ENCODE peak calls at places on chromosome 10, in seven cellular contexts. G is germinal center, P is A549, B is GM13977, M is cardiac fibroblast, Z is T-helper 9 cell, I is IMR-90. D is an unnamed sample.

GRCh38 chr10:119505131-119505551 is 37.4 kb downstream of the RGS10 start:
- DNase-seq in G (no peak), P (no peak), B (no peak), M (no peak), Z (no peak), I (no peak), D (no peak)

GRCh38 chr10:82228701-82229100 is 353.7 kb downstream of the NRG3 start:
- DNase-seq in G (no peak), P (no peak), B (no peak), M (peak; percentile 65), Z (no peak), I (no peak), D (no peak)

GRCh38 chr10:7258948-7259523 is 151.8 kb downstream of the SFMBT2 start:
- DNase-seq in G (no peak), P (no peak), B (peak; percentile 72), M (no peak), Z (peak; percentile 31), I (no peak), D (peak; percentile 33)

GRCh38 chr10:105287970-105288369 is 646.9 kb downstream of the SORCS3 start:
- DNase-seq in G (no peak), P (no peak), B (no peak), M (no peak), Z (no peak), I (no peak), D (no peak)

GRCh38 chr10:84243759-84244158 is 1.1 kb upstream of the RGR start:
- DNase-seq in G (no peak), P (no peak), B (no peak), M (no peak), Z (no peak), I (no peak), D (no peak)

GRCh38 chr10:131760416-131761166 is 140.2 kb upstream of the PPP2R2D start:
- DNase-seq in G (no peak), P (no peak), B (no peak), M (no peak), Z (no peak), I (no peak), D (no peak)

GRCh38 chr10:121235692-121236091 is 362.6 kb downstream of the FGFR2 start:
- DNase-seq in G (no peak), P (no peak), B (no peak), M (no peak), Z (no peak), I (no peak), D (no peak)

GRCh38 chr10:75400769-75401568 is 595 bp downstream of the ZNF503 start:
- DNase-seq in G (peak; percentile 39), P (peak; percentile 64), B (peak; percentile 53), M (peak; percentile 67), Z (no peak), I (peak; percentile 56), D (no peak)

GRCh38 chr10:30366351-30366750 is 17.3 kb upstream of the MTPAP start:
- DNase-seq in G (no peak), P (no peak), B (no peak), M (no peak), Z (no peak), I (no peak), D (no peak)

GRCh38 chr10:126017961-126018560 is 121.7 kb downstream of the FANK1 start:
- DNase-seq in G (no peak), P (no peak), B (no peak), M (peak; percentile 48), Z (no peak), I (peak; percentile 74), D (no peak)

GRCh38 chr10:47164800-47165128 is 135.2 kb upstream of the GDF10 start:
- DNase-seq in G (no peak), P (no peak), B (no peak), M (no peak), Z (no peak), I (peak; percentile 28), D (no peak)

GRCh38 chr10:14383266-14383665 is 52.5 kb upstream of the FRMD4A start:
- DNase-seq in G (no peak), P (no peak), B (no peak), M (peak; percentile 50), Z (no peak), I (peak; percentile 60), D (no peak)

GRCh38 chr10:5628798-5629788 is 37.3 kb downstream of the ASB13 start:
- DNase-seq in G (peak; percentile 23), P (no peak), B (no peak), M (peak; percentile 57), Z (no peak), I (peak; percentile 60), D (peak; percentile 48)

D was measured in OCI-LY7.